ENCODE peak calls at places on chromosomes 11 and 22, in six cellular contexts. B, I, M, J, N and O are unnamed samples.

GRCh38 chr22:40345801-40346177 is 511 bp upstream of the ADSL start:
- DNase-seq in B (no peak), J (peak; percentile 24), N (no peak), I (no peak), M (no peak), O (peak; percentile 64)

GRCh38 chr11:14908214-14908880 is 16.3 kb upstream of the CYP2R1 start:
- DNase-seq in J (no peak), N (no peak), M (peak; percentile 59), I (peak; percentile 30), B (peak; percentile 73), O (no peak)

GRCh38 chr11:96235725-96236124 is 107.3 kb downstream of the MAML2 start:
- DNase-seq in I (no peak), B (no peak), M (peak; percentile 74), J (no peak), N (no peak), O (no peak)

GRCh38 chr11:26323837-26324236 is 8.1 kb upstream of the ANO3 start:
- DNase-seq in J (no peak), I (no peak), N (no peak), M (no peak), B (peak; percentile 78), O (no peak)

GRCh38 chr22:31350410-31350863 is 4.3 kb upstream of the PATZ1 start:
- DNase-seq in N (no peak), M (peak; percentile 18), B (peak; percentile 66), I (no peak), J (no peak), O (no peak)

GRCh38 chr22:19874307-19875060 is 19.8 kb upstream of the GNB1L start:
- DNase-seq in B (no peak), I (peak; percentile 73), M (no peak), J (no peak), N (peak; percentile 63), O (peak; percentile 46)

GRCh38 chr22:48096411-48096810 is 1334.0 kb downstream of the TBC1D22A start:
- DNase-seq in I (no peak), N (peak; percentile 39), B (no peak), M (no peak), J (no peak), O (no peak)

GRCh38 chr11:120304526-120304925 is 20.6 kb upstream of the TLCD5 start:
- DNase-seq in M (no peak), B (no peak), J (no peak), N (no peak), I (no peak), O (no peak)

GRCh38 chr11:2691991-2692841 is 7.6 kb downstream of the KCNQ1OT1 start:
- DNase-seq in M (no peak), I (no peak), J (no peak), B (peak; percentile 85), N (peak; percentile 40), O (no peak)

GRCh38 chr11:117256573-117256972 is 24.1 kb downstream of the RNF214 start:
- DNase-seq in B (no peak), I (no peak), J (no peak), N (no peak), M (peak; percentile 55), O (no peak)

GRCh38 chr11:6455070-6455469 is 14.3 kb upstream of the HPX start:
- DNase-seq in M (no peak), B (no peak), J (no peak), N (no peak), I (peak; percentile 27), O (no peak)

GRCh38 chr22:17997456-17997855 is 26.9 kb downstream of the MICAL3 start:
- DNase-seq in I (no peak), M (no peak), J (no peak), N (peak; percentile 52), B (no peak), O (no peak)

GRCh38 chr11:78835646-78836045 is 261.0 kb upstream of the NARS2 start:
- DNase-seq in I (no peak), B (no peak), M (no peak), N (no peak), J (no peak), O (no peak)
- H3K27ac ChIP-seq in I (no peak overlapping the region), B (no peak overlapping the region), M (no peak overlapping the region), N (no peak overlapping the region), J (no peak overlapping the region), O (no peak overlapping the region)

GRCh38 chr11:73645570-73645969 is 811 bp upstream of the PLEKHB1 start:
- DNase-seq in B (no peak), M (no peak), I (no peak), J (no peak), N (no peak), O (no peak)
- H3K4me3 ChIP-seq in B (no peak overlapping the region), M (no peak overlapping the region), I (no peak overlapping the region), J (no peak overlapping the region), N (no peak overlapping the region), O (no peak overlapping the region)

DNA sequence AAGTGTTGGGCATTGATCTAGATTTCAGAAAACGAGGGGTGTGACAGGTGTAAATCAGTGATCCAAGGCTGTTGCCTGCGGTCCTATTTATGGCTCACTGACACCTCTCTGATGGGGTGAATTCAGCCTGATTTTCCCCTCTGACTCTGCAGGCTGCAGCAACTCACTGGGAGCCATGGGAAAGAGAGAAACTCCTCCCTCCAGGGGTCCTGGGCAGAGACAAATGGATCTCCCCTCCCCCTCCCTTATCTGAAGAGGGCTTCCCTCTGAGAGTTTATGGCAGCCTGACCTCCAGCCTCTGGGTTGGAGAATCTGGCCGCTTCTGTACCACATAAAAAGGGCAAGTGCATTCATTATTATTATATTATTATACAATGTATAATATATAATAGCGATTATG is 1.8 kb upstream of the PKNOX2 start:
- DNase-seq in I (no peak), M (no peak), B (peak; percentile 83), N (no peak), J (no peak), O (no peak)
- H3K27ac ChIP-seq in I (no peak overlapping the region), M (no peak overlapping the region), B (no peak overlapping the region), N (no peak overlapping the region), J (no peak overlapping the region), O (no peak overlapping the region)

DNA sequence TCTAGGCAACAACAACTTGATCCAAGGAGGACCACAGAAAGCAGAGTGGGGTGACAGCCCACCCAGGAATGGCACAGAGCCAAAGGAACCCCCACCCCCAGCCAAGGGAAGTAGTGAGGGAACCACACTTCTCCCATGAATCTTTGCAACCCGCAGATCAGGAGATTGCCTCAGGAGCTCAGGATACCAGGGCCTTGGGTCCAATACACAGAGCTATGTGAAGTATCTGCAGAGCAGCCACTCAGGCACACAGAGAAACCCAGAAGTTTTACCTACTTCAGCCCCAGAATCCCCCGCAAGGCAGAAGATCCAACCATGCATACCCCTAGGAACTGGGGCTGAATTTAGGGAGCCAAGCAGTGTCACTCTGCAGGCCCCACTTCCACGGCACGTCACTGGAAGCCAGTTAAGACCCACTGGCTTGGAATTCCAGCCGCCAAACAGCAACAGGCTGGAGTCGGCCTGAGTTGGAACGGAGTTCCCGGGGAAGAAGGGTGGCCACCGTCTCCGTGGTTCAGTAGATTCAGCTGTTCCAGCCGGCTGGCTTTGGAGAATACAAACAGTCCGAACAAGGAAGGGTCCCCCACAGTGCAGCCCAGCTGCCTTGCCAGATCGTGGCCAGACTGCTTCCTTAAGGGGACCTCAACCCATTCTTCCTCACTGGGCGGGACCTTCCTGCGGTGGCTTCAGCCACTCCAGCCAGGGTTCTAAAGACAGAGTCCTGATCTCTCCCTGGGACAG is 174.1 kb downstream of the TTC28 start:
- DNase-seq in B (no peak), M (no peak), J (no peak), I (no peak), N (no peak), O (no peak)
- H3K4me3 ChIP-seq in B (no peak overlapping the region), M (no peak overlapping the region), J (no peak overlapping the region), I (no peak overlapping the region), N (no peak overlapping the region), O (no peak overlapping the region)

DNA sequence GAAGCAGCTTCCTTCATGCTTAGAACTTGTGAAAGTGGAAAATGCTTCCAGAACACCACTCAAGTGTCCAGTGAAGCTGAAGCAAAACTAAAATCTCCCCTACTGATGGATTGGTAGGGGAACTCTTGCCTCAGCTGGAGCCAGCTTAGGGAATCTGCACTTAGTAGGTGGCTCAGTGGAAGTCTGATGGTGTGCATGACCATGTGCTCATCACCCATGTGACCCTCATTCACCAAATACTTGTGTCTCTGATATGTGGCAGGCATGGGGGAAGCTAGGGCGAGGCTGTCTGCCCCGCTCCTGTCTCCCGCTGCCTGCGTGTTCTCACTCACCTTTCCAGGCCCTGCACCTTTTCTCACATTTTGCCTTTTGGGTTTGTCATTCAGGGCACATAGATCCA is 7.2 kb downstream of the TEAD1 start:
- DNase-seq in I (no peak), N (no peak), J (no peak), M (no peak), B (peak; percentile 62), O (no peak)
- H3K27ac ChIP-seq in I (no peak overlapping the region), N (peak overlapping the region; percentile 99), J (no peak overlapping the region), M (no peak overlapping the region), B (peak overlapping the region; percentile 42), O (no peak overlapping the region)

GRCh38 chr11:63876616-63877015 is 37.7 kb downstream of the MARK2 start:
- DNase-seq in M (no peak), I (no peak), J (no peak), B (no peak), N (no peak), O (no peak)
- H3K4me3 ChIP-seq in M (no peak overlapping the region), I (no peak overlapping the region), J (no peak overlapping the region), B (no peak overlapping the region), N (no peak overlapping the region), O (no peak overlapping the region)

DNA sequence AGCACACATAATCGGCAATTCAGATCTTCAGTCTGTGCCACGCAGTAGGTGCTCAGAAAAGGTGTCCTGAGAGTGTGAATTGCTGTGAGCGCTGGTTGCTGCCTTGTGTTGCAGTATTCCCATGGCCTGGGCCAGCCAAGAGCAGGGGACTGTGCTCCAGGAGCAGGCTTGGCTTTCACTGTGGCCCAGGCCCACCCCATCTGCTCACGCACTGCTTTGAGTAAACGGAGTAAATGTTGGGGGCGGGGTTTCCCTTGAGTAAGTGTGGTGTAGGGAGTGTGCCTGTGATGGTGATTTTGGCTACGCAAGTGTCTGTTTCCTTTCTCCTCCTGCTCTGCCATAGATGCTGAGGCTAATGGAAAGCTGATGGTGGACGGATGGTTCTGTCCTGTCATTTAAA is 2.3 kb downstream of the CTTN start:
- DNase-seq in B (no peak), J (no peak), N (no peak), M (no peak), I (no peak), O (no peak)
- H3K27ac ChIP-seq in B (no peak overlapping the region), J (no peak overlapping the region), N (peak overlapping the region; percentile 95), M (peak overlapping the region; percentile 95), I (peak overlapping the region; percentile 83), O (no peak overlapping the region)

GRCh38 chr22:42862045-42862734 is 5.1 kb upstream of the ARFGAP3 start:
- DNase-seq in J (no peak), B (no peak), M (no peak), N (no peak), I (peak; percentile 42), O (no peak)

GRCh38 chr22:42866100-42866499 is 9.0 kb upstream of the ARFGAP3 start:
- DNase-seq in M (no peak), B (no peak), I (no peak), N (no peak), J (no peak), O (no peak)

GRCh38 chr22:42865536-42865935 is 8.5 kb upstream of the ARFGAP3 start:
- DNase-seq in M (peak; percentile 39), B (no peak), I (no peak), N (no peak), J (no peak), O (no peak)

GRCh38 chr22:42868751-42869251 is 11.7 kb upstream of the ARFGAP3 start:
- DNase-seq in B (no peak), I (peak; percentile 90), M (no peak), N (peak; percentile 90), J (no peak), O (no peak)

GRCh38 chr22:42863349-42863911 is 6.4 kb upstream of the ARFGAP3 start:
- DNase-seq in I (no peak), M (peak; percentile 72), B (no peak), J (no peak), N (no peak), O (no peak)
- H3K4me3 ChIP-seq in I (no peak overlapping the region), M (no peak overlapping the region), B (no peak overlapping the region), J (no peak overlapping the region), N (no peak overlapping the region), O (no peak overlapping the region)